ENCODE peak calls at places on chromosomes 16 and 17, in ten cellular contexts. N, W, R, I, C, G, T, S, B and U are unnamed samples.
A peak's percentile ranks its signal among the peaks of the same experiment; 100 is the strongest.

GRCh38 chr16:49782405-49782804 is 73.5 kb downstream of the ZNF423 start:
- DNase-seq in N (no peak), W (no peak), R (no peak), I (no peak), C (peak; percentile 25), G (no peak), T (no peak), S (no peak), B (no peak), U (no peak)

GRCh38 chr17:47742319-47743181 is 9.5 kb downstream of the TBX21 start:
- DNase-seq in N (no peak), W (no peak), R (no peak), I (no peak), C (no peak), G (peak; percentile 40), T (no peak), S (no peak), B (no peak), U (no peak)

GRCh38 chr17:56994009-56994792 is 16.3 kb downstream of the SCPEP1 start:
- DNase-seq in N (no peak), W (no peak), R (no peak), I (no peak), C (no peak), G (no peak), T (no peak), S (peak; percentile 63), B (no peak), U (no peak)

GRCh38 chr17:55513885-55514590 is 2.8 kb upstream of the SMIM36 start:
- DNase-seq in N (peak; percentile 72), W (peak; percentile 42), R (peak; percentile 79), I (peak; percentile 63), C (peak; percentile 74), G (peak; percentile 69), T (peak; percentile 49), S (peak; percentile 68), B (peak; percentile 42), U (peak; percentile 81)

GRCh38 chr17:3913531-3914318 is 2.5 kb downstream of the P2RX1 start:
- DNase-seq in N (peak; percentile 82), W (peak; percentile 71), R (peak; percentile 62), I (peak; percentile 69), C (peak; percentile 79), G (no peak), T (peak; percentile 79), S (peak; percentile 85), B (peak; percentile 76), U (peak; percentile 90)

GRCh38 chr17:81659038-81659437 is 2.7 kb upstream of the PDE6G start:
- DNase-seq in N (no peak), W (no peak), R (no peak), I (no peak), C (no peak), G (no peak), T (no peak), S (no peak), B (no peak), U (no peak)

GRCh38 chr16:29126057-29126494 is 141.2 kb downstream of the LAT start:
- DNase-seq in N (no peak), W (no peak), R (no peak), I (no peak), C (no peak), G (no peak), T (no peak), S (no peak), B (no peak), U (no peak)

GRCh38 chr17:19645608-19646250 is 2.8 kb upstream of the ALDH3A2 start:
- DNase-seq in N (no peak), W (peak; percentile 19), R (no peak), I (no peak), C (peak; percentile 24), G (no peak), T (peak; percentile 25), S (peak; percentile 28), B (no peak), U (peak; percentile 62)

GRCh38 chr16:61313931-61314330 is 722.3 kb downstream of the CDH8 start:
- DNase-seq in N (no peak), W (no peak), R (no peak), I (no peak), C (no peak), G (no peak), T (no peak), S (no peak), B (no peak), U (no peak)

GRCh38 chr17:66302761-66303626 is 581 bp downstream of the PRKCA start:
- DNase-seq in N (peak; percentile 66), W (peak; percentile 34), R (peak; percentile 79), I (peak; percentile 39), C (peak; percentile 67), G (peak; percentile 68), T (peak; percentile 43), S (peak; percentile 74), B (peak; percentile 47), U (peak; percentile 58)

GRCh38 chr17:70434536-70435490 is 265.5 kb downstream of the KCNJ2 start:
- DNase-seq in N (no peak), W (no peak), R (no peak), I (no peak), C (no peak), G (no peak), T (no peak), S (no peak), B (no peak), U (no peak)

GRCh38 chr16:52050418-52050817 is 496.5 kb downstream of the TOX3 start:
- DNase-seq in N (no peak), W (no peak), R (no peak), I (no peak), C (no peak), G (no peak), T (no peak), S (peak; percentile 1), B (no peak), U (no peak)

GRCh38 chr17:45156242-45156641 is 5.4 kb upstream of the HEXIM2 start:
- DNase-seq in N (no peak), W (no peak), R (peak; percentile 0), I (no peak), C (no peak), G (no peak), T (no peak), S (no peak), B (no peak), U (no peak)

GRCh38 chr16:30375830-30376229 is 1.2 kb downstream of the MYL11 start:
- DNase-seq in N (peak; percentile 23), W (no peak), R (no peak), I (no peak), C (no peak), G (no peak), T (no peak), S (no peak), B (no peak), U (no peak)

GRCh38 chr16:77213542-77214108 is 14.4 kb downstream of the SYCE1L start:
- DNase-seq in N (peak; percentile 16), W (no peak), R (peak; percentile 67), I (no peak), C (peak; percentile 34), G (no peak), T (no peak), S (peak; percentile 84), B (no peak), U (no peak)

GRCh38 chr16:77214411-77215138 is 15.4 kb downstream of the SYCE1L start:
- DNase-seq in N (no peak), W (no peak), R (no peak), I (no peak), C (no peak), G (no peak), T (no peak), S (no peak), B (no peak), U (no peak)

GRCh38 chr16:77208382-77208781 is 9.2 kb downstream of the SYCE1L start:
- DNase-seq in N (no peak), W (no peak), R (no peak), I (no peak), C (no peak), G (no peak), T (no peak), S (no peak), B (no peak), U (no peak)

GRCh38 chr16:77211880-77212735 is 12.9 kb downstream of the SYCE1L start:
- DNase-seq in N (peak; percentile 61), W (peak; percentile 74), R (peak; percentile 50), I (no peak), C (peak; percentile 17), G (peak; percentile 74), T (peak; percentile 57), S (peak; percentile 26), B (peak; percentile 38), U (peak; percentile 84)

GRCh38 chr16:77212736-77213541 is 13.7 kb downstream of the SYCE1L start:
- DNase-seq in N (peak; percentile 61), W (peak; percentile 59), R (peak; percentile 55), I (peak; percentile 40), C (peak; percentile 33), G (peak; percentile 81), T (peak; percentile 59), S (peak; percentile 58), B (peak; percentile 57), U (peak; percentile 90)
- H3K27ac ChIP-seq in N (peak overlapping the region; percentile 50), W (peak overlapping the region; percentile 54), R (peak overlapping the region; percentile 24), I (no peak overlapping the region), C (peak overlapping the region; percentile 47), G (peak overlapping the region; percentile 72), T (peak overlapping the region; percentile 24), S (no peak overlapping the region), B (peak overlapping the region; percentile 69), U (no peak overlapping the region)

DNA sequence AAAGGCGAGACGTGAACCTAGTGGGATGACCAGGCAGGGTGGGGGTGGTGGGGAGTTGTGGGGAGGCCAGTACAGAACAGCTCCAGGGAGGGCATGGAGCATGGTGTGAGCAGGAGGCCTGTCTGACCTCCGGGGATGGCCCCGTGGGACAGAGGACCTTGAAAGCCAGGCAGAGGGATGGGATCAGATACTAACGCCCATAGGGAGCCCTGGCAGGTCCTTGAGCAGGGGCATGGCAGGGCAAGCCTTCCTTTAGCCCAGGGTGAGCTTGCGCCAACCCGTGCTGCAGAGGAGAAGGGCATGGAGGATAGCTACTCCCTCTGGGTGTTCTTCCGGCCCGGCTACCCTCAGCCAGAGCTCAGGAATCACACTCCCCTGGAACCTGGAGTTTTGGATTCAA is 35.3 kb downstream of the TMEM235 start:
- DNase-seq in N (no peak), W (no peak), R (no peak), I (no peak), C (no peak), G (no peak), T (no peak), S (no peak), B (no peak), U (no peak)
- H3K4me1 ChIP-seq in N (peaks cover 33% of the 10 kb centered on the region), W (peaks cover 46% of the 10 kb centered on the region), R (peaks cover 13% of the 10 kb centered on the region), I (peaks cover 8% of the 10 kb centered on the region), C (peaks cover 5% of the 10 kb centered on the region), G (peaks cover 6% of the 10 kb centered on the region), T (peaks cover 12% of the 10 kb centered on the region), S (no peaks in the 10 kb centered on the region), B (peaks cover 31% of the 10 kb centered on the region), U (no peaks in the 10 kb centered on the region)

DNA sequence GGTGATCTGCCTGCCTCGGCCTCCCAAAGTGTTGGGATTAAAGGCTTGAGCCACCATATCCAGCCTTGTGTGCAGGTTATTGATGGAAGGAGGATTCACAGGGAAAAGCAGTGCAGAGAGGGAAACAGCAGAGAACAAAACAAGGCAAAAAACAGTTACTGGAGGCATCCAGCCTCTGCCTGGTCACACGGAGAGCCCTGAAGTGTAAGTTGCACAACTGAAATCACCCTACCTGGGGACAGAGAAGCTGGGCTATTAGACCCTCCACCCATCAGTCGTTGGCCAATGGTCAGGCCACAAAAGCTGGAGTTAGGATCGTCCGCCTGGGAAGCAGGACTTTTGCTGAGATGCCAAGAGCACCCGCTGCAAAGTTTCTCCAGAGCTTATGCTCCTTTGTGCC is 57.9 kb upstream of the BCO1 start:
- DNase-seq in N (no peak), W (no peak), R (no peak), I (no peak), C (no peak), G (no peak), T (no peak), S (no peak), B (no peak), U (no peak)
- H3K27ac ChIP-seq in N (no peak overlapping the region), W (no peak overlapping the region), R (no peak overlapping the region), I (no peak overlapping the region), C (peak overlapping the region; percentile 83), G (peak overlapping the region; percentile 73), T (peak overlapping the region; percentile 80), S (no peak overlapping the region), B (peak overlapping the region; percentile 89), U (no peak overlapping the region)

GRCh38 chr16:2162676-2163118 is 7.1 kb downstream of the TRAF7 start:
- DNase-seq in N (no peak), W (no peak), R (no peak), I (no peak), C (no peak), G (no peak), T (no peak), S (no peak), B (no peak), U (no peak)
- H3K4me1 ChIP-seq in N (peaks cover 3% of the 10 kb centered on the region), W (peaks cover 4% of the 10 kb centered on the region), R (no peaks in the 10 kb centered on the region), I (peaks cover 32% of the 10 kb centered on the region), C (peaks cover 13% of the 10 kb centered on the region), G (peaks cover 65% of the 10 kb centered on the region), T (peaks cover 22% of the 10 kb centered on the region), S (peaks cover 32% of the 10 kb centered on the region), B (peaks cover 37% of the 10 kb centered on the region), U (no peaks in the 10 kb centered on the region)